ENCODE peak calls at places on chromosomes 4 and X, in seven cellular contexts. P, O, F, G, Z, B and D are unnamed samples.

GRCh38 chrX:12741416-12741815 is 49.8 kb upstream of the PRPS2 start:
- DNase-seq in G (peak; percentile 31), P (no peak), Z (no peak), F (no peak), O (peak; percentile 73), B (no peak), D (no peak)

GRCh38 chrX:257681-258289 is 23.4 kb upstream of the PLCXD1 start:
- DNase-seq in O (no peak), P (no peak), G (peak; percentile 11), B (no peak), Z (no peak), F (no peak), D (no peak)

GRCh38 chr4:73718375-73719373 is 21.7 kb upstream of the CXCL8 start:
- DNase-seq in P (peak; percentile 52), B (no peak), O (no peak), F (no peak), Z (peak; percentile 66), G (no peak), D (peak; percentile 19)

GRCh38 chrX:25941087-25941486 is 197.1 kb upstream of the MAGEB18 start:
- DNase-seq in Z (no peak), P (peak; percentile 28), B (no peak), G (no peak), F (no peak), O (no peak), D (no peak)

GRCh38 chr4:171813195-171813955 is at the start of gene GALNTL6:
- DNase-seq in P (peak; percentile 3), G (no peak), B (no peak), F (no peak), Z (peak; percentile 39), O (no peak), D (peak; percentile 27)

GRCh38 chr4:86927843-86928395 is 6.9 kb upstream of the AFF1 start:
- DNase-seq in O (peak; percentile 49), Z (no peak), G (no peak), F (peak; percentile 89), B (no peak), P (peak; percentile 98), D (no peak)

GRCh38 chr4:38583102-38583501 is 80.9 kb upstream of the KLF3 start:
- DNase-seq in Z (no peak), G (no peak), P (no peak), B (no peak), O (no peak), F (no peak), D (no peak)

GRCh38 chr4:86441175-86441960 is 81.5 kb upstream of the MAPK10 start:
- DNase-seq in P (peak; percentile 5), O (no peak), F (no peak), B (no peak), G (no peak), Z (peak; percentile 83), D (peak; percentile 24)

GRCh38 chrX:63664083-63664482 is 120.9 kb downstream of the ARHGEF9 start:
- DNase-seq in Z (no peak), B (no peak), G (no peak), P (peak; percentile 30), O (no peak), F (no peak), D (no peak)

GRCh38 chrX:111254896-111255693 is 15.2 kb downstream of the CAPN6 start:
- DNase-seq in P (no peak), Z (no peak), O (no peak), G (no peak), B (no peak), F (no peak), D (no peak)

GRCh38 chr4:134708616-134709015 is 507.0 kb upstream of the PABPC4L start:
- DNase-seq in G (no peak), P (no peak), Z (no peak), F (no peak), B (no peak), O (no peak), D (no peak)

GRCh38 chr4:74714731-74715130 is 79.6 kb downstream of the BTC start:
- DNase-seq in G (no peak), O (no peak), Z (no peak), F (no peak), P (no peak), B (no peak), D (no peak)

GRCh38 chrX:110210417-110211139 is 107.3 kb downstream of the AMMECR1 start:
- DNase-seq in O (no peak), P (peak; percentile 73), F (peak; percentile 18), G (no peak), B (no peak), Z (no peak), D (no peak)

DNA sequence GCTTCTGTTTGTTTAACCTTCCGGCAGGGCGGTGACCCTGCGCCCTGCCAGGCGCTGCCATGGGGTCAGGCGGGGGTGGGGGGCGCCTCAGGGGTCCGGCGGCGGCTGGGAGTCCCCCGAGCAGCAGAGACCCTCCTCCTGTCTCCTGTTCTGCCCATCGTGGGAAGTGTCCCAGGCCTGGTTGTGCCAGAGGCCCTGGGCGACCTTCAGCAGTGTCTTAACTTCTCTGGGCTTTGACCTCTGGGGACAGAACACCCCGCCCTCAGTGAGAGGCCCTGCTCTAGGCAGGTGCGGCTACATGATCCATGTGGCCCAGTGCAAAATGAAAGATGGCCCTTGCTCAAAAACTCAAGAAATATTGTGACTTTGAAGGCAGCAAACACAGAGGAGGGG is 22.8 kb upstream of the HMX1 start:
- DNase-seq in G (no peak), O (no peak), Z (no peak), F (no peak), B (no peak), P (no peak), D (no peak)
- TF ChIP-seq CTCF in G (no peak), O (no peak), Z (no peak), F (no peak), B (no peak), P (no peak), D (no peak)

DNA sequence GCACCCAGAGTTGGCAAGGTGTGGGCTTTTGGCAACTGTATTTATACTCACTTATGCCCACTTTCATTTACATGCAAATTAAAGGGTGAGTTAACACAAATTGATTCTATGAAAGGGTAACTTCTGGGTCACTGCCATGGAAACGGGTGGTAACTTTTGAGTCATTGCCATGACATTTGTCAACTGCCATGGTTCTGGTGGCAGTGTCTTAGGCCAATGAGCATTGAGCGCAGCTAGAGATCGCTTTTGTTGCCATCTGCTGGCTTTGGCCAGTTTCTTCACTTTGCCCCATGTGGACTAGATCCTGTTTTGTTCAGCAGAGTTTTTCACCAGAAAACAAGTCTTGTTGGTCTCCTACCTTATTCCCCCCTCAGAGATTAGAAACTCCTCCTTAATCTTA is 170.8 kb upstream of the NUDT6 start:
- DNase-seq in P (no peak), O (no peak), F (no peak), G (no peak), B (no peak), Z (no peak), D (no peak)
- TF ChIP-seq CTCF in P (no peak), O (no peak), F (no peak), G (no peak), B (no peak), Z (no peak), D (no peak)

GRCh38 chr4:132619968-132620367 is 529.1 kb upstream of the PCDH10 start:
- DNase-seq in F (no peak), O (no peak), P (no peak), Z (no peak), B (no peak), G (no peak), D (no peak)

GRCh38 chr4:132614682-132615081 is 534.4 kb upstream of the PCDH10 start:
- DNase-seq in B (no peak), G (no peak), Z (no peak), O (no peak), F (no peak), P (peak; percentile 29), D (no peak)
- TF ChIP-seq CTCF in B (no peak), G (no peak), Z (no peak), O (no peak), F (no peak), P (peak; percentile 45), D (no peak)

DNA sequence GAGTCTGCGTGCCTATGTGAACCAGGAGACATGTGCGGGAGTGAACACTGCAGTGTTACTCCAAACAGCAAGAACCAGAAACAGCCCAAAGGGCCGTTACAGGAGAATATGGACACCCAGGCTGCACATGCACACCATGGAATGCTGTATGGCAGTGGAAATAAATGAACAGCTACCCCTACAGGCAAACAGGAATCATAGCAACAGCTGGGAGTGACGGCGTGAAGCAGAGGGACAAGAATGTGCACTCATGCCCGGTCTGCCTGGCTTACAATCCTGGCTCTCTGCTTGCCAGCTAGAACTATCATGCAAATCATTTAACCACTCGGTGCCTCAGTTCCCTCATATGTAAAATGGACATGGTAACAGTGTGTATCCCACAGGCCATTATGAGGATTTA is 16.6 kb downstream of the GPKOW start:
- DNase-seq in G (no peak), F (peak; percentile 4), B (no peak), O (peak; percentile 17), P (peak; percentile 64), Z (peak; percentile 16), D (no peak)
- TF ChIP-seq CTCF in G (no peak), F (peak; percentile 47), B (peak; percentile 18), O (no peak), P (peak; percentile 54), Z (peak; percentile 20), D (no peak)

DNA sequence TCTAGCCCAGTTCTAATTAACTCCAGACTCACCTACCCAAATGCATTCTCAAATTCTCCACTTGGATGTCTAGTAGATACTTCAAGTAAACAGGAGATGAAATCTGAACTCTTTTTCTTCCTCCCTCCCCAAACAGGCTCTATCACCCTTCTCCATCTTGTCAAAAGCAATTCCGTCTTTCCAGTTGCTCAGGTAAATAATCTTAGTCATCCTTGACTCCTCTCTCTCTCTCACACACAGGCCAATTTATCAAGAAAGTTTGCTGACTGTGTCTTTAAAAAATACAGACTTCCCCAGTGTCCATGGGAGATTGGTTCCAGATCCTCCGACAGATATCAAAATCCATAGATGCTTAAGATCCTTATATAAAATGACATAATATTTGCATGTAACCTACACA is 12.9 kb downstream of the TXK start:
- DNase-seq in G (no peak), Z (no peak), O (no peak), B (no peak), F (no peak), P (no peak), D (no peak)
- TF ChIP-seq CTCF in G (no peak), Z (no peak), O (no peak), B (no peak), F (no peak), P (no peak), D (no peak)

DNA sequence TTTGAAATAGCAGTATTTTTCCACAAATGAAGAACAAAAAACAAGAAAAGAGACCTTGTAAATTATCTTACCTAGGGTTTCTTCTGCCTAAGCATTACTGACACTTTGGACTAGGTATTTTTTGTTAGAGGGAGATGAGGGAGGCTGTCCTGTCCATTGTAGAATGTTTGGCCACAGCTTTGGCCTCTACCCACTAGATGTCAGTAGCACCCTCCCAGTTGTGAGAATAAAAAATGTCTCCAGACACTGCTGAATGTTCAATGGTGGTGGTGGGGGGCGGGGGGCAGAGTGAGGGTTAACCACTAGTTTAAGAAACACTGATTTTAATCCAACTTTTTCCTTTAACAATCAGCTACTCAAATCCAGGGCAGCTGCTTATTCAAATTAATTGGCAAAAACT is 25.8 kb downstream of the OTUD4 start:
- DNase-seq in F (no peak), O (peak; percentile 11), Z (peak; percentile 65), P (peak; percentile 57), G (no peak), B (no peak), D (peak; percentile 32)
- TF ChIP-seq CTCF in F (peak; percentile 55), O (no peak), Z (peak; percentile 63), P (peak; percentile 73), G (no peak), B (no peak), D (peak; percentile 66)

GRCh38 chr4:20041838-20042237 is 209.9 kb upstream of the SLIT2 start:
- DNase-seq in Z (no peak), P (no peak), B (no peak), G (no peak), F (no peak), O (no peak), D (no peak)
- TF ChIP-seq CTCF in Z (no peak), P (no peak), B (no peak), G (no peak), F (no peak), O (no peak), D (no peak)